ENCODE peak calls at places on chromosome 10, in ten cellular contexts. B is transverse colon, K is AG04450, G is HFF-Myc, P is brain microvascular endothelial cell, E is neural crest cell, I is HepG2, A is RWPE1, F is mammary epithelial cell, M is fibroblast of pulmonary artery. H is an unnamed sample.

GRCh38 chr10:131534836-131535235 is 223.3 kb upstream of the TCERG1L start:
- DNase-seq in I (no peak), F (no peak), P (no peak), K (no peak), E (no peak), A (no peak), M (no peak), G (no peak), B (no peak), H (no peak)

GRCh38 chr10:101130141-101130540 is 959 bp upstream of the TLX1 start:
- DNase-seq in K (no peak), A (no peak), M (no peak), I (no peak), G (no peak), E (no peak), P (no peak), F (no peak), B (no peak), H (no peak)

GRCh38 chr10:62996925-62997324 is 136.2 kb upstream of the NRBF2 start:
- DNase-seq in G (no peak), P (no peak), I (no peak), B (no peak), M (no peak), K (no peak), E (no peak), A (no peak), F (no peak), H (no peak)

GRCh38 chr10:78605800-78606350 is 462.9 kb upstream of the ZMIZ1 start:
- DNase-seq in M (peak; percentile 9), P (no peak), E (no peak), A (peak; percentile 40), K (no peak), G (no peak), I (peak; percentile 55), F (peak; percentile 61), B (no peak), H (no peak)

GRCh38 chr10:100148353-100149211 is 37.2 kb downstream of the ERLIN1 start:
- DNase-seq in F (peak; percentile 99), B (no peak), G (peak; percentile 19), I (peak; percentile 43), K (no peak), M (peak; percentile 36), P (peak; percentile 9), A (peak; percentile 95), E (no peak), H (peak; percentile 56)

GRCh38 chr10:84291389-84291788 is 37.0 kb upstream of the CCSER2 start:
- DNase-seq in G (no peak), A (peak; percentile 66), P (peak; percentile 66), M (peak; percentile 81), E (no peak), F (peak; percentile 50), B (no peak), I (peak; percentile 22), K (no peak), H (no peak)

GRCh38 chr10:70346155-70346554 is 36.3 kb downstream of the LRRC20 start:
- DNase-seq in M (no peak), F (no peak), G (no peak), K (no peak), P (no peak), B (no peak), E (no peak), A (no peak), I (no peak), H (no peak)

GRCh38 chr10:76333331-76333730 is 901.9 kb downstream of the LRMDA start:
- DNase-seq in A (no peak), I (no peak), P (no peak), F (no peak), G (no peak), K (no peak), B (no peak), E (no peak), M (no peak), H (no peak)

GRCh38 chr10:36019749-36020148 is 377.7 kb upstream of the FZD8 start:
- DNase-seq in I (no peak), F (no peak), E (no peak), G (no peak), P (no peak), A (no peak), B (no peak), K (no peak), M (no peak), H (no peak)

GRCh38 chr10:36018996-36019395 is 376.9 kb upstream of the FZD8 start:
- DNase-seq in P (no peak), I (no peak), K (no peak), A (no peak), M (no peak), B (no peak), G (no peak), E (no peak), F (no peak), H (no peak)

GRCh38 chr10:36017141-36017540 is 375.0 kb upstream of the FZD8 start:
- DNase-seq in M (no peak), E (no peak), A (no peak), P (no peak), G (no peak), B (no peak), F (peak; percentile 32), K (no peak), I (no peak), H (no peak)

GRCh38 chr10:36023939-36024338 is 381.8 kb upstream of the FZD8 start:
- DNase-seq in A (peak; percentile 19), E (no peak), P (peak; percentile 88), F (peak; percentile 84), I (peak; percentile 3), M (peak; percentile 79), B (no peak), G (no peak), K (peak; percentile 26), H (no peak)

DNA sequence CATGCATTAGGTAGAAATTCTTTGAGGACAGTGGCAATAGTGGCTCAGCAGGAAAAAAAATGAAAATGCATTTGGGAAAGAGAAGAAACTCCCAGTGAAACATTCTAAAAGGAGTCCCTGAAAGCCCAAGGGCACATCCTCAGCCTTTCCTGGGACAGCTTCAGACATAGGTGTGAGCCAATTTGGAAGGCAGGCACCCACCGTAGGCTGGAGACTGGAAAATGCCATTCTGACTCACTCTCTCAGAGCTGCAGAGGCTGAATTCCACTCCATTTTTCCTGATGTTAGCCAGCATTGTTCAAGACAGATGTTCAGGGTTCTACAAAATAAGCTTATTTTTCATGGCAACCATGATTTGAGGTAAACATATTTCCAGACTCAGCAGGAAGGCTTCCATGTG is 379.0 kb upstream of the FZD8 start:
- DNase-seq in G (no peak), F (no peak), P (no peak), B (no peak), E (no peak), M (no peak), A (no peak), K (no peak), I (no peak), H (no peak)
- TF ChIP-seq CTCF in G (no peak), F (no peak), P (no peak), B (no peak), E (no peak), M (no peak), A (no peak), K (no peak), I (no peak), H (no peak)

DNA sequence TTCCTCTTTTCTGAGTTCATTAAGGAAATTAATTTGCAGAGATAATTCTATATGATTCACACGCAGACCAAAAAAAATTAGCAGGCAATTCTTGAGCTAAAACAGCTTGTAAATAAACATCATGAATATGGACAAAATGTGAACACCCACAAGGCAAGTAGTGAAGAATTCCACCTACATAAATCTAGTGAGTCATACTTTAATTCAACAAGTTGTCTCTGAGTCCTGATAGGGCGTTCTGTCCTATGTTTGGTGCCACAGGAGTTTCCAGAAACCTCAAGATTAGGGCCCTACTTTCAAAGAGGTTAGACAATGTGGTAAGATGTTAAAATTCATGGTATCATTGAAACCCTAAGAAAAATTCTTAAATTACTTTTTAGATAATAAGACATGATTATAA is 122.3 kb downstream of the SGMS1 start:
- DNase-seq in B (no peak), A (peak; percentile 54), E (no peak), G (no peak), K (no peak), M (peak; percentile 43), F (peak; percentile 80), I (peak; percentile 7), P (no peak), H (no peak)
- TF ChIP-seq CTCF in B (no peak), A (no peak), E (no peak), G (no peak), K (no peak), M (no peak), F (no peak), I (no peak), P (no peak), H (no peak)

GRCh38 chr10:119893845-119894427 is 1.4 kb downstream of the SEC23IP start:
- DNase-seq in G (no peak), I (no peak), E (no peak), A (no peak), F (no peak), P (no peak), K (no peak), B (no peak), M (no peak), H (no peak)

GRCh38 chr10:119897366-119897765 is 4.8 kb downstream of the SEC23IP start:
- DNase-seq in G (no peak), E (no peak), A (no peak), B (no peak), K (no peak), F (no peak), M (no peak), P (no peak), I (peak; percentile 62), H (no peak)

GRCh38 chr10:119896061-119896655 is 3.6 kb downstream of the SEC23IP start:
- DNase-seq in K (peak; percentile 78), A (peak; percentile 50), F (peak; percentile 80), I (peak; percentile 91), G (no peak), E (no peak), P (peak; percentile 29), M (peak; percentile 91), B (no peak), H (no peak)

GRCh38 chr10:119896937-119897336 is 4.4 kb downstream of the SEC23IP start:
- DNase-seq in G (no peak), P (no peak), A (no peak), M (peak; percentile 49), I (peak; percentile 41), E (no peak), B (peak; percentile 75), K (no peak), F (no peak), H (no peak)

GRCh38 chr10:119892188-119893065 is at the start of gene SEC23IP:
- DNase-seq in B (peak; percentile 96), M (peak; percentile 97), G (peak; percentile 84), A (peak; percentile 95), K (peak; percentile 90), I (peak; percentile 93), E (peak; percentile 87), F (peak; percentile 93), P (peak; percentile 96), H (peak; percentile 89)
- TF ChIP-seq CTCF in B (no peak), M (no peak), G (no peak), A (no peak), K (no peak), I (peak; percentile 25), E (no peak), F (no peak), P (peak; percentile 13), H (no peak)

DNA sequence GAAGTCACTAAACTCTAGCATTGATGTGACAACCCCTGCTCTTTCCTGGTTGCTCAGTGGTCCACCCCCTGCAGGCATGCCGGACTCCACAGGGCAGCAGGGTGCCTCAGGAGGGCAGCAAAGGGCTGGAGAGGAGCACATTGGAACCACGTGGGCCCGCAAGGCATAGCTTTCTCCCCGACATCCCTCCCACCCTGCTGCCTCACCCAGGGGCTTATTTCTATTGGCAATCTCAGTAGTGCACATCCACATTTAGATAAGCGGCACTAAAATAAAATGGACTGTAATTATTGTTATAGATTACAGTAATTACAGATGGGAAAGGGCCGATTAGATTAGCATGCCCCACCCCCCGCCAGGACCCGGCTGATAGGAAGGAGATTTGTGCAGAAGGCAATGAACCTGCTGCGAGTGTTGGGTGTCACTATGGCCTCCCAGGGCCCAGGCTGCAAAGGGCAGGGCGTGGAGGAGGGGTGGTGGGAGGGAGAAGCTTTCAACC is 580.1 kb downstream of the GRID1 start:
- DNase-seq in G (no peak), I (no peak), A (no peak), M (no peak), K (no peak), E (no peak), P (no peak), F (no peak), B (no peak), H (no peak)
- TF ChIP-seq CTCF in G (no peak), I (peak; percentile 60), A (no peak), M (no peak), K (no peak), E (peak; percentile 44), P (no peak), F (no peak), B (no peak), H (no peak)

H was measured in GM13977.